ENCODE peak calls at places on chromosomes 16 and 17, in six cellular contexts. One of them, this sample, is unnamed.

GRCh38 chr17:43530303-43531081 is 15.6 kb downstream of the ETV4 start:
- DNase-seq in chondrocyte: peak; percentile 75
- DNase-seq in stromal cell of bone marrow: peak; percentile 40
- DNase-seq in stimulated activated CD8-positive, alpha-beta memory T cell treated with anti-CD3 and anti-CD28 coated beads, Interleukin-4, amount 100 ng/mL, for 4 hours: no peak
- DNase-seq in body of pancreas: peak; percentile 75
- DNase-seq in amniotic stem cell: peak; percentile 63
- DNase-seq in this sample: peak; percentile 93

GRCh38 chr17:58320163-58320558 is 8.4 kb downstream of the TSPOAP1 start:
- DNase-seq in stimulated activated CD8-positive, alpha-beta memory T cell treated with anti-CD3 and anti-CD28 coated beads, Interleukin-4, amount 100 ng/mL, for 4 hours: no peak
- DNase-seq in stromal cell of bone marrow: no peak
- DNase-seq in chondrocyte: peak; percentile 51
- DNase-seq in body of pancreas: no peak
- DNase-seq in amniotic stem cell: no peak
- DNase-seq in this sample: no peak

GRCh38 chr16:68093816-68094613 is 8.8 kb downstream of the NFATC3 start:
- DNase-seq in chondrocyte: no peak
- DNase-seq in stromal cell of bone marrow: no peak
- DNase-seq in body of pancreas: no peak
- DNase-seq in stimulated activated CD8-positive, alpha-beta memory T cell treated with anti-CD3 and anti-CD28 coated beads, Interleukin-4, amount 100 ng/mL, for 4 hours: no peak
- DNase-seq in amniotic stem cell: no peak
- DNase-seq in this sample: no peak

GRCh38 chr17:8223356-8224063 is 13.1 kb upstream of the AURKB start:
- DNase-seq in amniotic stem cell: no peak
- DNase-seq in chondrocyte: no peak
- DNase-seq in stimulated activated CD8-positive, alpha-beta memory T cell treated with anti-CD3 and anti-CD28 coated beads, Interleukin-4, amount 100 ng/mL, for 4 hours: no peak
- DNase-seq in body of pancreas: peak; percentile 66
- DNase-seq in stromal cell of bone marrow: peak; percentile 26
- DNase-seq in this sample: peak; percentile 47

GRCh38 chr16:89586853-89587252 is 11.3 kb downstream of the CPNE7 start:
- DNase-seq in stimulated activated CD8-positive, alpha-beta memory T cell treated with anti-CD3 and anti-CD28 coated beads, Interleukin-4, amount 100 ng/mL, for 4 hours: no peak
- DNase-seq in amniotic stem cell: no peak
- DNase-seq in body of pancreas: no peak
- DNase-seq in stromal cell of bone marrow: no peak
- DNase-seq in chondrocyte: no peak
- DNase-seq in this sample: no peak

GRCh38 chr16:48592839-48593429 is 17.0 kb downstream of the N4BP1 start:
- DNase-seq in stromal cell of bone marrow: no peak
- DNase-seq in stimulated activated CD8-positive, alpha-beta memory T cell treated with anti-CD3 and anti-CD28 coated beads, Interleukin-4, amount 100 ng/mL, for 4 hours: no peak
- DNase-seq in body of pancreas: no peak
- DNase-seq in chondrocyte: no peak
- DNase-seq in amniotic stem cell: no peak
- DNase-seq in this sample: no peak

GRCh38 chr17:75898791-75899190 is 2.0 kb upstream of the TRIM65 start:
- DNase-seq in stimulated activated CD8-positive, alpha-beta memory T cell treated with anti-CD3 and anti-CD28 coated beads, Interleukin-4, amount 100 ng/mL, for 4 hours: no peak
- DNase-seq in chondrocyte: no peak
- DNase-seq in stromal cell of bone marrow: no peak
- DNase-seq in body of pancreas: no peak
- DNase-seq in amniotic stem cell: no peak
- DNase-seq in this sample: no peak

GRCh38 chr16:10744370-10745030 is 858 bp downstream of the NUBP1 start:
- DNase-seq in stimulated activated CD8-positive, alpha-beta memory T cell treated with anti-CD3 and anti-CD28 coated beads, Interleukin-4, amount 100 ng/mL, for 4 hours: no peak
- DNase-seq in amniotic stem cell: no peak
- DNase-seq in stromal cell of bone marrow: peak; percentile 26
- DNase-seq in chondrocyte: peak; percentile 53
- DNase-seq in body of pancreas: no peak
- DNase-seq in this sample: no peak

GRCh38 chr16:8924214-8924613 is 39.5 kb downstream of the USP7 start:
- DNase-seq in stimulated activated CD8-positive, alpha-beta memory T cell treated with anti-CD3 and anti-CD28 coated beads, Interleukin-4, amount 100 ng/mL, for 4 hours: no peak
- DNase-seq in chondrocyte: no peak
- DNase-seq in body of pancreas: peak; percentile 69
- DNase-seq in stromal cell of bone marrow: no peak
- DNase-seq in amniotic stem cell: no peak
- DNase-seq in this sample: no peak

GRCh38 chr16:67247698-67248400 is 568 bp upstream of the FHOD1 start:
- DNase-seq in body of pancreas: no peak
- DNase-seq in stimulated activated CD8-positive, alpha-beta memory T cell treated with anti-CD3 and anti-CD28 coated beads, Interleukin-4, amount 100 ng/mL, for 4 hours: no peak
- DNase-seq in stromal cell of bone marrow: no peak
- DNase-seq in chondrocyte: no peak
- DNase-seq in amniotic stem cell: no peak
- DNase-seq in this sample: no peak

GRCh38 chr16:70428178-70428998 is 10.5 kb downstream of the ST3GAL2 start:
- DNase-seq in body of pancreas: peak; percentile 94
- DNase-seq in amniotic stem cell: peak; percentile 88
- DNase-seq in stromal cell of bone marrow: peak; percentile 87
- DNase-seq in chondrocyte: no peak
- DNase-seq in stimulated activated CD8-positive, alpha-beta memory T cell treated with anti-CD3 and anti-CD28 coated beads, Interleukin-4, amount 100 ng/mL, for 4 hours: no peak
- DNase-seq in this sample: peak; percentile 46

GRCh38 chr17:77944390-77945222 is 13.9 kb upstream of the TNRC6C start:
- DNase-seq in stromal cell of bone marrow: no peak
- DNase-seq in body of pancreas: no peak
- DNase-seq in amniotic stem cell: no peak
- DNase-seq in chondrocyte: no peak
- DNase-seq in stimulated activated CD8-positive, alpha-beta memory T cell treated with anti-CD3 and anti-CD28 coated beads, Interleukin-4, amount 100 ng/mL, for 4 hours: no peak
- DNase-seq in this sample: no peak

GRCh38 chr17:37259030-37259735 is 116.6 kb upstream of the C17orf78 start:
- DNase-seq in chondrocyte: no peak
- DNase-seq in stimulated activated CD8-positive, alpha-beta memory T cell treated with anti-CD3 and anti-CD28 coated beads, Interleukin-4, amount 100 ng/mL, for 4 hours: no peak
- DNase-seq in amniotic stem cell: no peak
- DNase-seq in stromal cell of bone marrow: no peak
- DNase-seq in body of pancreas: no peak
- DNase-seq in this sample: no peak

GRCh38 chr16:71669926-71670536 is 44.0 kb downstream of the MARVELD3 start:
- DNase-seq in stimulated activated CD8-positive, alpha-beta memory T cell treated with anti-CD3 and anti-CD28 coated beads, Interleukin-4, amount 100 ng/mL, for 4 hours: no peak
- DNase-seq in chondrocyte: no peak
- DNase-seq in stromal cell of bone marrow: no peak
- DNase-seq in body of pancreas: no peak
- DNase-seq in amniotic stem cell: no peak
- DNase-seq in this sample: no peak

GRCh38 chr17:27473748-27474609 is 17.7 kb downstream of the KSR1 start:
- DNase-seq in chondrocyte: no peak
- DNase-seq in stimulated activated CD8-positive, alpha-beta memory T cell treated with anti-CD3 and anti-CD28 coated beads, Interleukin-4, amount 100 ng/mL, for 4 hours: peak; percentile 36
- DNase-seq in stromal cell of bone marrow: no peak
- DNase-seq in amniotic stem cell: no peak
- DNase-seq in body of pancreas: peak; percentile 77
- DNase-seq in this sample: no peak

GRCh38 chr16:29192329-29193247 is 207.7 kb downstream of the LAT start:
- DNase-seq in stimulated activated CD8-positive, alpha-beta memory T cell treated with anti-CD3 and anti-CD28 coated beads, Interleukin-4, amount 100 ng/mL, for 4 hours: no peak
- DNase-seq in stromal cell of bone marrow: no peak
- DNase-seq in chondrocyte: peak; percentile 76
- DNase-seq in body of pancreas: no peak
- DNase-seq in amniotic stem cell: no peak
- DNase-seq in this sample: no peak

GRCh38 chr16:49858200-49859129 is 2.6 kb upstream of the ZNF423 start:
- DNase-seq in chondrocyte: no peak
- DNase-seq in amniotic stem cell: no peak
- DNase-seq in stromal cell of bone marrow: no peak
- DNase-seq in body of pancreas: peak; percentile 65
- DNase-seq in stimulated activated CD8-positive, alpha-beta memory T cell treated with anti-CD3 and anti-CD28 coated beads, Interleukin-4, amount 100 ng/mL, for 4 hours: no peak
- DNase-seq in this sample: peak; percentile 48

GRCh38 chr16:69105501-69106361 is at the start of gene HAS3:
- DNase-seq in amniotic stem cell: no peak
- DNase-seq in stimulated activated CD8-positive, alpha-beta memory T cell treated with anti-CD3 and anti-CD28 coated beads, Interleukin-4, amount 100 ng/mL, for 4 hours: no peak
- DNase-seq in chondrocyte: peak; percentile 91
- DNase-seq in body of pancreas: peak; percentile 66
- DNase-seq in stromal cell of bone marrow: peak; percentile 38
- DNase-seq in this sample: peak; percentile 58

GRCh38 chr16:66911112-66911511 is 7.6 kb downstream of the CDH16 start:
- DNase-seq in body of pancreas: no peak
- DNase-seq in stimulated activated CD8-positive, alpha-beta memory T cell treated with anti-CD3 and anti-CD28 coated beads, Interleukin-4, amount 100 ng/mL, for 4 hours: no peak
- DNase-seq in chondrocyte: peak; percentile 69
- DNase-seq in stromal cell of bone marrow: no peak
- DNase-seq in amniotic stem cell: no peak
- DNase-seq in this sample: no peak

GRCh38 chr16:89201467-89202377 is 1.4 kb upstream of the SLC22A31 start:
- DNase-seq in stimulated activated CD8-positive, alpha-beta memory T cell treated with anti-CD3 and anti-CD28 coated beads, Interleukin-4, amount 100 ng/mL, for 4 hours: peak; percentile 50
- DNase-seq in body of pancreas: peak; percentile 92
- DNase-seq in chondrocyte: peak; percentile 79
- DNase-seq in stromal cell of bone marrow: no peak
- DNase-seq in amniotic stem cell: peak; percentile 12
- DNase-seq in this sample: peak; percentile 82

GRCh38 chr16:24499193-24499814 is 40.1 kb upstream of the RBBP6 start:
- DNase-seq in amniotic stem cell: no peak
- DNase-seq in chondrocyte: peak; percentile 14
- DNase-seq in stromal cell of bone marrow: no peak
- DNase-seq in stimulated activated CD8-positive, alpha-beta memory T cell treated with anti-CD3 and anti-CD28 coated beads, Interleukin-4, amount 100 ng/mL, for 4 hours: no peak
- DNase-seq in body of pancreas: no peak
- DNase-seq in this sample: peak; percentile 41

GRCh38 chr16:22614271-22614947 is 103.7 kb downstream of the NPIPB5 start:
- DNase-seq in stromal cell of bone marrow: no peak
- DNase-seq in amniotic stem cell: no peak
- DNase-seq in chondrocyte: no peak
- DNase-seq in stimulated activated CD8-positive, alpha-beta memory T cell treated with anti-CD3 and anti-CD28 coated beads, Interleukin-4, amount 100 ng/mL, for 4 hours: no peak
- DNase-seq in body of pancreas: peak; percentile 81
- DNase-seq in this sample: no peak

GRCh38 chr16:84207266-84207665 is 16.3 kb downstream of the ADAD2 start:
- DNase-seq in body of pancreas: no peak
- DNase-seq in stimulated activated CD8-positive, alpha-beta memory T cell treated with anti-CD3 and anti-CD28 coated beads, Interleukin-4, amount 100 ng/mL, for 4 hours: no peak
- DNase-seq in amniotic stem cell: no peak
- DNase-seq in chondrocyte: no peak
- DNase-seq in stromal cell of bone marrow: no peak
- DNase-seq in this sample: no peak

GRCh38 chr16:77117687-77118086 is 73.3 kb upstream of the MON1B start:
- DNase-seq in body of pancreas: no peak
- DNase-seq in amniotic stem cell: no peak
- DNase-seq in chondrocyte: no peak
- DNase-seq in stromal cell of bone marrow: no peak
- DNase-seq in stimulated activated CD8-positive, alpha-beta memory T cell treated with anti-CD3 and anti-CD28 coated beads, Interleukin-4, amount 100 ng/mL, for 4 hours: no peak
- DNase-seq in this sample: no peak

GRCh38 chr16:88063201-88063773 is 112.1 kb downstream of the BANP start:
- DNase-seq in stromal cell of bone marrow: peak; percentile 73
- DNase-seq in body of pancreas: no peak
- DNase-seq in chondrocyte: no peak
- DNase-seq in stimulated activated CD8-positive, alpha-beta memory T cell treated with anti-CD3 and anti-CD28 coated beads, Interleukin-4, amount 100 ng/mL, for 4 hours: no peak
- DNase-seq in amniotic stem cell: peak; percentile 72
- DNase-seq in this sample: no peak